ENCODE peak calls at places on chromosomes 4 and X, in eight cellular contexts. W, C, B, Z, Q, I, V and H are unnamed samples.

GRCh38 chr4:6324999-6325790 is 55.5 kb downstream of the WFS1 start:
- DNase-seq in W (no peak), C (no peak), B (peak), Z (no peak), Q (no peak), I (peak), V (no peak), H (no peak)

GRCh38 chr4:59381591-59381990 is 1818.5 kb upstream of the ADGRL3 start:
- DNase-seq in W (no peak), C (no peak), B (no peak), Z (no peak), Q (no peak), I (no peak), V (no peak), H (no peak)

GRCh38 chrX:49846004-49846403 is 16.9 kb downstream of the PAGE4 start:
- DNase-seq in W (no peak), C (no peak), B (peak), Z (no peak), Q (no peak), I (no peak), V (no peak), H (no peak)

GRCh38 chr4:183142566-183143545 is 43.8 kb downstream of the WWC2 start:
- DNase-seq in W (peak), C (no peak), B (peak), Z (no peak), Q (no peak), I (peak), V (peak), H (peak)

GRCh38 chr4:11632015-11632414 is 203.3 kb upstream of the HS3ST1 start:
- DNase-seq in W (no peak), C (no peak), B (no peak), Z (no peak), Q (no peak), I (no peak), V (no peak), H (no peak)

GRCh38 chr4:74423101-74423500 is 21.8 kb upstream of the AREG start:
- DNase-seq in W (peak), C (no peak), B (peak), Z (no peak), Q (no peak), I (no peak), V (no peak), H (no peak)

GRCh38 chrX:144219035-144219434 is 335.2 kb downstream of the UBE2NL start:
- DNase-seq in W (no peak), C (no peak), B (no peak), Z (no peak), Q (no peak), I (no peak), V (no peak), H (peak)

GRCh38 chr4:102521570-102522553 is 20.7 kb downstream of the NFKB1 start:
- DNase-seq in W (no peak), C (no peak), B (no peak), Z (no peak), Q (no peak), I (no peak), V (no peak), H (no peak)

GRCh38 chrX:107678957-107679740 is 50.8 kb downstream of the PRPS1 start:
- DNase-seq in W (peak), C (no peak), B (peak), Z (peak), Q (no peak), I (no peak), V (no peak), H (peak)

GRCh38 chrX:57528670-57529255 is 63.0 kb upstream of the ZXDB start:
- DNase-seq in W (peak), C (no peak), B (peak), Z (no peak), Q (no peak), I (no peak), V (no peak), H (peak)

GRCh38 chr4:147578611-147579010 is 38.6 kb upstream of the TMEM184C start:
- DNase-seq in W (no peak), C (no peak), B (no peak), Z (no peak), Q (no peak), I (no peak), V (no peak), H (no peak)